ENCODE peak calls at places on chromosomes 4 and X, in five cellular contexts. C is NB4, I is A549, F is breast epithelium, V is body of pancreas. N is an unnamed sample.

GRCh38 chr4:2832309-2832980 is 11.2 kb upstream of the ADD1 start:
- DNase-seq in I (no peak), C (no peak), V (peak), F (no peak), N (no peak)

GRCh38 chr4:8235224-8235623 is 34.3 kb upstream of the HTRA3 start:
- DNase-seq in V (no peak), F (no peak), I (no peak), C (no peak), N (no peak)

GRCh38 chr4:65120287-65120686 is 550.0 kb downstream of the EPHA5 start:
- DNase-seq in C (no peak), F (no peak), I (no peak), V (no peak), N (no peak)

GRCh38 chr4:1793940-1794808 is 1.1 kb downstream of the FGFR3 start:
- DNase-seq in V (no peak), C (peak), I (peak), F (no peak), N (no peak)

GRCh38 chrX:133267621-133268020 is 49.5 kb upstream of the TFDP3 start:
- DNase-seq in I (no peak), C (no peak), V (no peak), F (no peak), N (no peak)

GRCh38 chr4:76897522-76898384 is at the start of gene SOWAHB:
- DNase-seq in C (no peak), I (no peak), V (peak), F (peak), N (no peak)

GRCh38 chrX:69163936-69164741 is 1.1 kb downstream of the PJA1 start:
- DNase-seq in C (no peak), V (peak), I (no peak), F (no peak), N (no peak)

GRCh38 chr4:132071815-132072214 is 1077.3 kb upstream of the PCDH10 start:
- DNase-seq in C (no peak), V (no peak), I (no peak), F (no peak), N (no peak)

GRCh38 chrX:140764401-140764919 is 54.9 kb downstream of the LINC00632 start:
- DNase-seq in F (no peak), V (peak), I (peak), C (peak), N (no peak)

GRCh38 chr4:120703908-120704307 is 218.6 kb downstream of the PRDM5 start:
- DNase-seq in F (no peak), I (no peak), C (peak), V (no peak), N (no peak)

GRCh38 chrX:68710870-68711576 is 63.6 kb downstream of the STARD8 start:
- DNase-seq in F (no peak), C (peak), I (peak), V (peak), N (no peak)

GRCh38 chr4:89434364-89434988 is 126.9 kb upstream of the GPRIN3 start:
- DNase-seq in C (peak), I (peak), F (no peak), V (no peak), N (no peak)

GRCh38 chr4:185879666-185880312 is 67.8 kb upstream of the SORBS2 start:
- DNase-seq in F (no peak), I (no peak), C (no peak), V (no peak), N (no peak)

GRCh38 chrX:112846114-112846513 is 5.5 kb upstream of the AMOT start:
- DNase-seq in F (no peak), C (no peak), V (no peak), I (no peak), N (no peak)

GRCh38 chr4:150479665-150480064 is 102.3 kb upstream of the MAB21L2 start:
- DNase-seq in I (no peak), C (no peak), F (no peak), V (no peak), N (no peak)

GRCh38 chr4:5710962-5711478 is at the start of gene EVC:
- DNase-seq in V (peak), C (no peak), I (peak), F (peak), N (no peak)

GRCh38 chrX:70022608-70023007 is 27.1 kb downstream of the AWAT2 start:
- DNase-seq in F (no peak), V (no peak), C (no peak), I (peak), N (no peak)

GRCh38 chrX:40749874-40750273 is 14.5 kb upstream of the MED14 start:
- DNase-seq in V (no peak), F (no peak), I (no peak), C (no peak), N (no peak)

GRCh38 chr4:122423246-122423645 is 33.3 kb downstream of the IL2 start:
- DNase-seq in V (no peak), C (no peak), I (no peak), F (no peak), N (no peak)

GRCh38 chr4:33150139-33150538 is 2430.0 kb downstream of the PCDH7 start:
- DNase-seq in C (no peak), V (no peak), F (no peak), I (no peak), N (no peak)
- TF ChIP-seq POLR2A in C (no peak), V (no peak), F (no peak), I (no peak), N (no peak)

DNA sequence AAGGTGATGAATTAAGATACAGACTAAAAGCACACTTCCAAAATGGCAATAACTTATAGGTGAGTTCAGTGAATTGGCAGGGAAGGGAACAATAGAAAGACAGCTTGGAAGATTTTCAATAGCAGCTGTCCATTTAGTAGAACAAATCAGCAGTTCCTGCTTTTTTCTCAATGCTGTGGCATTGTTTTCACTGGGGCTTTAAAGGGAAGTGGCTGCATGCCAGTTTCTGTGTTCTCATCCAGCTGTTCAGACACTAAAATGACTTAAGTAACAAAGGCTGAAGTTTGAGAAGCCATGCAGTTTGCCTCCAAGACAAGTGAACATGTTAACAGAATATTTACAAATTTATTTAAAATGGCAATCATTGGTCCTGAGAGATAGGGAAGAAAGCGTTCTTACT is 291.9 kb downstream of the FAM47A start:
- DNase-seq in F (no peak), V (no peak), I (no peak), C (no peak), N (no peak)
- H3K4me3 ChIP-seq in F (no peak), V (no peak), I (no peak), C (no peak), N (no peak)

DNA sequence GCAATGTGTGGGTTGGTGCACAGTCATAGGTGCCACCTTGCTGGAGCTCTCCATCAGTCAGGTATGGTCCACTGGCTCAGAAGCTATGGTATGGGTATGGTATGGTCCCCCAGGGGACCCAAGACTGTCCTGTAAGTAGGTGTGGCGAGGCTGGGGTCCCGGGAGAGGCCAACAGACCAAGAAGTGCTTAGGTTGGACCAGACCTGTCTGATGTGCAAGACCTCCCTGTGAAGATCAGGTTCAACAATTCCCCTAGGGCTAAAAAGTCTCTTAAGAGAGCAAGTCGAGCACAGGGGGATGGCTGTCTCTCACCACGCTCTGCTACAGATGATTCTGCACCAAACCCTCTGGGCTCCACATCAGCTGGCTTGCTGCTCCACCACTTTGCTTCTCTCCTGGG is 1145.0 kb downstream of the RPA4 start:
- DNase-seq in V (no peak), I (no peak), C (no peak), F (no peak), N (no peak)
- TF ChIP-seq POLR2A in V (no peak), I (no peak), C (no peak), F (no peak), N (no peak)

GRCh38 chr4:175671491-175671934 is 140.6 kb downstream of the GPM6A start:
- DNase-seq in C (no peak), F (no peak), V (no peak), I (peak), N (no peak)
- H3K4me3 ChIP-seq in C (no peak), F (peak), V (no peak), I (peak), N (peak)

DNA sequence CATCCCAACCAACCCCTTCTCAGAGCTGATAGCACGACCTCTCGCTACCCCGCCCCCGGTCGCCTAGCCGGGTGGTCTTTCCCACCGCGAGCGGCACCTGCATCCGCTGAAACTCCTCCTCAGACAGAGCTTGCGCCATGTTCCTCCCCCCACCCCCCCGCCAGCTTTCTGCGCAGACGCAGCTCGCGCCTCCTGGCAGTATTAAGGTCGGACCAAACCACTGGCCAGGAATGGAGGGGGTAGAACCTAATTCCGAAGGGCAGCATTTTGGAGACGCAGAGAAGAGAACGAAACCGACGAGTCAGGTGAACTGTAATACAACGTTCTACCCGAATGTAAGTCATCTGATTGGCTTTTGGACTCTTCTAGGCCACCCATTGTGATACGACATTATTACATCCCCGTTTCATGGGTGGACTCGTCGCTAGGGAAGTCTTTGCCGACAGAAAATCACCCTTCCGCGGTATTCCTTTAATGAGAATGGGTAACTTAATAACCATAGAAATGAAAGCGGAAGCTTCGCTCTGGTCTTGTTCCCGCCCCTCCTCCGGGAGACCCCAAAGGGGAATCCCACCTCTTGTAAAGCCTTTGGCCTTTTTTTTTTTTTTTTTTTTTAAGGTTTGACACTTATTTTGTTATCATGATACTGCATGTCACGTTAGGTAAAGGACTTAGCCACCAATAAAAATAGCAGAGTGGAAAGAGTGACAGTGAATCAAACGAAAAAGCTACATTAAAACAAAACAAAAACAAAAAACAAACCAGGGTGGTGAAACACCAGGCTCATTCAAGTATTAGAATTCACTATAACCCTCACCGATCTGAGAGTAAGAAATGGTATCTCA is at the start of gene GRIPAP1:
- DNase-seq in V (peak), F (peak), I (peak), C (peak), N (peak)
- TF ChIP-seq POLR2A in V (no peak), F (no peak), I (peak), C (peak), N (peak)

DNA sequence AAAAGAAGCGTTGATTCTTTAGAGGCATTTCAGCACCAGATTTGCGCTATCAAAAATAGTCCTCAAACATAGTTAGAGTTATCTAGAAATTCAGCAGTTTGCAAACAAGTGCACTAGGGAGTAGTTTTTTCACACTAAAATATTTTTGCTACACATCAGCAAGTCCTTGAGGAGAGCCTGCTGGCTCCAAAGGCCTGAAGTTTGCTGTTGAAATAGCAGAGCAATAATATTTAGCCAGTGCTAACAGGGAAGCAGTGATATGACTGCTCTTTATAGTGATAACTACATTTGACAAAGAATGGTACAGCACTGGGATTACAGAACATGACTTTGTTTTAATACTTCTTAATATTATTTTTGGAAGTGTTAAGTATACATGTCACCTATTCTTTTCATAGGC is 472.2 kb downstream of the PCDH7 start:
- DNase-seq in F (no peak), C (no peak), I (no peak), V (no peak), N (no peak)
- H3K4me3 ChIP-seq in F (no peak), C (no peak), I (no peak), V (no peak), N (no peak)

GRCh38 chr4:154597798-154598774 is 7.5 kb upstream of the FGA start:
- DNase-seq in I (peak), C (no peak), F (no peak), V (no peak), N (no peak)

GRCh38 chr4:154606728-154607723 is 5.4 kb downstream of the FGG start:
- DNase-seq in C (no peak), V (no peak), I (no peak), F (no peak), N (no peak)

GRCh38 chr4:154604696-154605200 is 7.7 kb downstream of the FGG start:
- DNase-seq in V (no peak), C (no peak), I (no peak), F (no peak), N (no peak)

GRCh38 chr4:154602404-154603020 is 9.9 kb downstream of the FGG start:
- DNase-seq in F (no peak), I (no peak), C (no peak), V (no peak), N (no peak)

DNA sequence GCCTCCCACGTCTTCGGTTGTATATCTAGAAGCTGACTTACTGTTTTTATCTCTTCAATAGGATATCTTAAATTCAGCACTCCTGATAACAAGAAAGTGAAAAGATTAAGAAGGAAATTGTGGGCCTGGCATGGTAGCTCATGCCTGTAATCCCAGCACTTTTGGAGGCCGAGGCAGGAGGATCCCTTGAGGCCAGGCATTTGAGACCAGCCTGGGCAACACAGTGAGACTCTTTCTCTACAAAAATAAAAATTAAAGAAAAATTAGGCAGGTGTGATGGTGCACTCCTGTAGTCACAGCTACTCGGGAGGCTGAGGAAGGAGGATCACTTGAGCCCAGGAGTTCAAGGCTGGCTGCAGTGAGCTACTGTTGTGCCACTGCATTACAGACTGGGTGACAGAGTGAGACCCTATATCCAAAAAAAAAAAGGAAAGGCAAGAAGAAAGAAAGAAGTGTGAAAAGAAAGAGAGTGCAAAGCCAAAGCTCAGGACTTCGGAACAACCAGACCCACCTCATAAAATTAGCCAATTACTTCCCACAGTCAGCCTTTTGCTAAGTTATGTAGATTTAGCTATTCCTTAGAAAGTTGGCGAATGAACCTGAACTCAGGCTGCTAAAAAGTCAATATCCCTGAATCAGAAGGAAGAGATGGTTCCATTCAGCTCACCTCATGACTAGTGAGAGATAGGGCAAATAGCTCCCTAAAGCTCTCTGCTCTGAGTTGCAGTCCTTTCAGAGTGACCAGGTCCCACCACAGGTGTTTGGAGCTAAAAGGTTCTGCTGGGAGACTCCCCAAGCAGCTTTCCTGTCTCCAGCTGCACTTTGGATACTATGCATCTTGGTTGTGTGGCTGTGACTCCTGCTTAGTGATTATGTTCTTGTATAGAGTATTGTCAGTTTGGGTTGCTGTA is 9.2 kb downstream of the FGG start:
- DNase-seq in V (no peak), I (no peak), F (no peak), C (no peak), N (no peak)
- TF ChIP-seq POLR2A in V (no peak), I (no peak), F (no peak), C (no peak), N (no peak)

DNA sequence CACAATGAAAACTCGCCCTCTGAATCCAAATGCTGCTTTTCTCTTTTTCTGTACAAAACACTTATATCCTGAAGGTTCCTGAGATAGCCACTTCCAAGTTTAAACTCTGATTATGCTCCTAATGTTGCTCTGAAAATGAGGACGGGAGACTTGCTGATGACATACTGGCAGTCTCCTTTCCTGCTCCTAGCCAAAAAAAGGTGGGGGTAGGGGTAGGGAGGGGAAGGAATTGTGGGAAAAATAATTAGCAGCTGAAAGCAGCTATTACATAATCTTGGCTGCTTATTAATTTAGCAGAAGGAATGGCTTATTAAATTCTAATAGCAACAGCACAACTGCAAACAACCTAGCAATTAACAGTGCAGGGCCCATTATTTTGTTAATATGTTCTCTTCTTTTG is 2.0 kb upstream of the AP1S2 start:
- DNase-seq in I (no peak), C (no peak), F (no peak), V (no peak), N (no peak)
- H3K4me3 ChIP-seq in I (no peak), C (peak), F (no peak), V (no peak), N (no peak)

N was measured in esophagus squamous epithelium.